ENCODE peak calls at places on chromosome 19, in ten cellular contexts. Q is uterus, M is fibroblast of lung, D is heart right ventricle, R is psoas muscle, O is left ventricle myocardium inferior, P is body of pancreas, K is GM23338, J is spleen, L is IMR-90. T is an unnamed sample.

GRCh38 chr19:6564393-6564792 is 26.6 kb downstream of the CD70 start:
- DNase-seq in Q (no peak), M (no peak), D (no peak), R (no peak), O (no peak), P (no peak), K (peak; percentile 44), J (no peak), L (no peak), T (peak; percentile 33)

GRCh38 chr19:16969127-16969526 is 57.5 kb downstream of the CPAMD8 start:
- DNase-seq in Q (no peak), M (no peak), D (no peak), R (no peak), O (no peak), P (no peak), K (peak; percentile 28), J (no peak), L (no peak), T (peak; percentile 30)

GRCh38 chr19:995051-995827 is 5.0 kb upstream of the GRIN3B start:
- DNase-seq in Q (no peak), M (no peak), D (no peak), R (no peak), O (no peak), P (peak; percentile 57), K (no peak), J (no peak), L (no peak), T (no peak)

GRCh38 chr19:10553943-10554381 is 10.3 kb downstream of the ATG4D start:
- DNase-seq in Q (no peak), M (no peak), D (no peak), R (no peak), O (no peak), P (peak; percentile 27), K (no peak), J (peak; percentile 92), L (no peak), T (no peak)

GRCh38 chr19:19209372-19209771 is 2.4 kb upstream of the NCAN start:
- DNase-seq in Q (no peak), M (no peak), D (no peak), R (no peak), O (no peak), P (no peak), K (no peak), J (no peak), L (no peak), T (no peak)

GRCh38 chr19:58474291-58474996 is 1.7 kb upstream of the ZNF446 start:
- DNase-seq in Q (no peak), M (peak; percentile 61), D (no peak), R (no peak), O (no peak), P (no peak), K (no peak), J (no peak), L (peak; percentile 87), T (peak; percentile 58)

GRCh38 chr19:13381827-13382632 is 124.2 kb downstream of the CACNA1A start:
- DNase-seq in Q (no peak), M (no peak), D (no peak), R (no peak), O (no peak), P (no peak), K (no peak), J (no peak), L (peak; percentile 4), T (no peak)

GRCh38 chr19:246551-246950 is 44.7 kb downstream of the PLPP2 start:
- DNase-seq in Q (no peak), M (no peak), D (no peak), R (no peak), O (no peak), P (no peak), K (peak; percentile 24), J (peak; percentile 72), L (no peak), T (no peak)

GRCh38 chr19:58033741-58034475 is at the start of gene ZSCAN1:
- DNase-seq in Q (peak; percentile 72), M (peak; percentile 86), D (peak; percentile 93), R (peak; percentile 77), O (peak; percentile 90), P (peak; percentile 88), K (peak; percentile 98), J (peak; percentile 77), L (peak; percentile 41), T (peak; percentile 63)

GRCh38 chr19:35797663-35798062 is 15.0 kb downstream of the PRODH2 start:
- DNase-seq in Q (no peak), M (no peak), D (no peak), R (no peak), O (no peak), P (peak; percentile 44), K (peak; percentile 86), J (no peak), L (no peak), T (no peak)

DNA sequence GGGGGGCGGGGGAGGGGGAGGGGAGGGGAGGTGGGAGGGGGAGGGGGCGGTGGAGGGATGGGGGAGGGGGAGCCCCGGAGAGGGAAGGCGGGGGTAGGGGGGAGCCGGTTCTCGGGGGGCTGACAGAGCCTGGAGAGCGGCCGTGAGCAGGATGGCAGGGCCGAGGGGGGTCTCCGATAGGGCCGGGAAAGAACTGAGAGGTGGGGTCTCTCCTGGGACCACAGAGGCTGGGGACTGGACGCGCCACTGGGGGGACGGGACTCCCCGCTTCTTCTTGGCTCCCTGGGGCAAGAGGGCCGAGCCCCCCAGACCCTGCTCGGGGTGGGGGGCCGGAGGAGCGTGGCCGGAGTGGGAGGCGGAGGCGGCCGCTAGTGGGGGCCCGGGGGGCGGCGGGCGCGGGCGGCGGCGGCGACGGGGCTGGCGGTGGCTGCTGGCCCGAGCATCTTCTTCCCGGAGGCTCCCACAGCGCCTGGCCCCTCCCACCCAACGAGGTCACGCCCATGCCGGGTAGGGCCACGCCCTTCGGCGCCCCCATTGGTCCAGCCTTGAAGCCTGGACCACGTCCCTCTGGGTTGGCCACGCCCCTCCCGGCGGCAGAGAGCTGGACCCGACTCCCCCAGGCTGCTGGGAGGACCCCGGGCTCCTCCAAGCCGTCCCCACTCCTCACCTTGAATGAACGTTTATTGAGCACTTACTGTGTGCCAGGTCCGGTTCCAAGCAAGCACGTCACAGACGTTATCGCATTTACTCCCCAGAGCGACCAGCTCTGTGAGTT is at the start of gene NOVA2:
- DNase-seq in Q (peak; percentile 42), M (peak; percentile 35), D (peak; percentile 84), R (peak; percentile 73), O (peak; percentile 73), P (peak; percentile 54), K (peak; percentile 96), J (peak; percentile 83), L (peak; percentile 36), T (peak; percentile 51)
- H3K4me3 ChIP-seq in Q (peak within 1 kb of the TSS; percentile 20), M (no peak within 1 kb of the TSS), D (peak within 1 kb of the TSS; percentile 63), R (peak within 1 kb of the TSS; percentile 52), O (peak within 1 kb of the TSS; percentile 67), P (no peak within 1 kb of the TSS), K (peak within 1 kb of the TSS; percentile 72), J (peak within 1 kb of the TSS; percentile 26), L (peak within 1 kb of the TSS; percentile 31), T (no peak within 1 kb of the TSS)

GRCh38 chr19:48835734-48836088 is 580 bp downstream of the HSD17B14 start:
- DNase-seq in Q (peak; percentile 96), M (peak; percentile 85), D (peak; percentile 93), R (peak; percentile 95), O (peak; percentile 92), P (peak; percentile 98), K (peak; percentile 98), J (peak; percentile 96), L (peak; percentile 71), T (peak; percentile 84)

GRCh38 chr19:48837586-48838191 is 1.4 kb upstream of the HSD17B14 start:
- DNase-seq in Q (no peak), M (no peak), D (no peak), R (no peak), O (no peak), P (no peak), K (peak; percentile 59), J (no peak), L (no peak), T (no peak)

GRCh38 chr19:48837081-48837524 is 812 bp upstream of the HSD17B14 start:
- DNase-seq in Q (peak; percentile 93), M (peak; percentile 77), D (peak; percentile 89), R (peak; percentile 84), O (peak; percentile 81), P (peak; percentile 62), K (peak; percentile 99), J (peak; percentile 94), L (peak; percentile 78), T (peak; percentile 83)

GRCh38 chr19:48833977-48834376 is 2.3 kb downstream of the HSD17B14 start:
- DNase-seq in Q (no peak), M (no peak), D (no peak), R (no peak), O (no peak), P (no peak), K (peak; percentile 54), J (no peak), L (no peak), T (no peak)

DNA sequence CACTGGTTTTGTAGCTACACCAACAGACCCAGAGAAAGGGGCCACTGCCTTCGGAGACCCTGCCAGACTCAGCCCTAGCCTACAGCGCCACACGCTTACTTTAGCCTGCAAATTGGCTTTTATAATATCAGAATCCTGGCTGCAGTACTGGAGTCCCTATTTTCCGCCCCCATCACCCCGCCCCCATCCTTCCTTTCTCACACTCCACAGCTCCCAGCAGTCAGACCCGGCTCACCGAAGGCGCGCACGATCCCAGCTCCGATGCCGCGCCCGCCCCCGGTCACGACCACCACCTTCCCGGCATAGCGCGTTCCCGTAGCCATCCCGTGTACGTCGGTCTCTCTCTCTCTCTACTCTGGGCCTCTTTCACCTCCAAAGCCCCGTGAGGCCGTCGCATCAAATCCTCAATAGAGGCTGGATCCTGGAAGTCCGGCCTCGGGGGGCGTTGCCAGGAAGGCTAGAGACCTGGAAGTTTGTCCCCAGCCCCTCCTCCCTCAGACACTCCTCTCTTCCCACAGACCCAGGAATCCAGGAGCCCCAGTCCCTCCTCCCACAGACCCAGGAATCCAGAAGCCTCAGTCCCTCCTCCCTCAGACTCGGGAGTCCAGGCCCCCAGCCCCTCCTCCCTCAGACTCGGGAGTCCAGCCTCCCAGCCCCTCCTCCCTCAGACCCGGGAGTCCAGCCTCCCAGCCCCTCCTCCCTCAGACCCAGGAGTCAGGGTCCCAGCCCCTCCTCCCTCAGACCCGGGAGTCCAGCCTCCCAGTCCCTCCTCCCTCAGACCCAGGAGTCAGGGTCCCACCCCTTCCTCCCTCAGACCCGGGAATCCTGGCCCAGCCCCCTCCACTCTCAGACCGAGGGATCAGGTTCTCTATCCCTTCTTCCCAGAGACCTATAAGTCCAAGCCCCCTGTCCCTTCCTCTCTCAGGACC is at the start of gene HSD17B14:
- DNase-seq in Q (peak; percentile 69), M (peak; percentile 38), D (peak; percentile 36), R (no peak), O (no peak), P (peak; percentile 23), K (peak; percentile 90), J (no peak), L (no peak), T (peak; percentile 17)
- TF ChIP-seq CTCF in Q (no peak), M (no peak), D (no peak), R (no peak), O (peak; percentile 20), P (no peak), K (peak; percentile 5), J (peak; percentile 5), L (no peak), T (no peak)

GRCh38 chr19:48596237-48596636 is 10.3 kb upstream of the SPACA4 start:
- DNase-seq in Q (no peak), M (no peak), D (no peak), R (no peak), O (no peak), P (no peak), K (no peak), J (no peak), L (no peak), T (no peak)
- H3K4me3 ChIP-seq in Q (no peak overlapping the region), M (no peak overlapping the region), D (no peak overlapping the region), R (no peak overlapping the region), O (no peak overlapping the region), P (no peak overlapping the region), K (no peak overlapping the region), J (no peak overlapping the region), L (no peak overlapping the region), T (no peak overlapping the region)

GRCh38 chr19:47002106-47002766 is 17.4 kb upstream of the NPAS1 start:
- DNase-seq in Q (no peak), M (no peak), D (no peak), R (no peak), O (no peak), P (no peak), K (peak; percentile 60), J (no peak), L (no peak), T (no peak)
- TF ChIP-seq CTCF in Q (no peak), M (no peak), D (peak; percentile 13), R (peak; percentile 43), O (peak; percentile 44), P (no peak), K (peak; percentile 25), J (no peak), L (no peak), T (no peak)